ENCODE peak calls at places on chromosome 4, in four cellular contexts. One of them, this sample, is unnamed.

GRCh38 chr4:5632571-5632970 is 75.8 kb downstream of the EVC2 start:
- DNase-seq in A673: no peak
- DNase-seq in fibroblast of pulmonary artery: no peak
- DNase-seq in CD8-positive, alpha-beta T cell: no peak
- DNase-seq in this sample: no peak

GRCh38 chr4:183455431-183456145 is 11.2 kb downstream of the CDKN2AIP start:
- DNase-seq in CD8-positive, alpha-beta T cell: no peak
- DNase-seq in fibroblast of pulmonary artery: no peak
- DNase-seq in A673: no peak
- DNase-seq in this sample: no peak

GRCh38 chr4:42361475-42361874 is 35.8 kb upstream of the SHISA3 start:
- DNase-seq in fibroblast of pulmonary artery: no peak
- DNase-seq in A673: no peak
- DNase-seq in CD8-positive, alpha-beta T cell: no peak
- DNase-seq in this sample: no peak

GRCh38 chr4:25007608-25008007 is 23.1 kb downstream of the LGI2 start:
- DNase-seq in A673: no peak
- DNase-seq in CD8-positive, alpha-beta T cell: no peak
- DNase-seq in fibroblast of pulmonary artery: no peak
- DNase-seq in this sample: no peak

GRCh38 chr4:70838400-70838971 is 1.2 kb downstream of the GRSF1 start:
- DNase-seq in CD8-positive, alpha-beta T cell: no peak
- DNase-seq in fibroblast of pulmonary artery: peak; percentile 24
- DNase-seq in A673: peak; percentile 1
- DNase-seq in this sample: no peak

GRCh38 chr4:26858947-26859401 is 1.7 kb upstream of the STIM2 start:
- DNase-seq in A673: no peak
- DNase-seq in fibroblast of pulmonary artery: no peak
- DNase-seq in CD8-positive, alpha-beta T cell: no peak
- DNase-seq in this sample: no peak

GRCh38 chr4:69828828-69829227 is 31.1 kb downstream of the SULT1E1 start:
- DNase-seq in A673: no peak
- DNase-seq in fibroblast of pulmonary artery: peak; percentile 47
- DNase-seq in CD8-positive, alpha-beta T cell: no peak
- DNase-seq in this sample: no peak

GRCh38 chr4:158875455-158875854 is 106.6 kb downstream of the FNIP2 start:
- DNase-seq in fibroblast of pulmonary artery: no peak
- DNase-seq in CD8-positive, alpha-beta T cell: no peak
- DNase-seq in A673: no peak
- DNase-seq in this sample: no peak

GRCh38 chr4:113764720-113765264 is 3.3 kb upstream of the CAMK2D start:
- DNase-seq in fibroblast of pulmonary artery: no peak
- DNase-seq in CD8-positive, alpha-beta T cell: no peak
- DNase-seq in A673: no peak
- DNase-seq in this sample: no peak

GRCh38 chr4:156970501-156971167 is 965 bp downstream of the PDGFC start:
- DNase-seq in A673: peak; percentile 86
- DNase-seq in fibroblast of pulmonary artery: peak; percentile 77
- DNase-seq in CD8-positive, alpha-beta T cell: no peak
- DNase-seq in this sample: peak; percentile 34

GRCh38 chr4:109989044-109989443 is 76.4 kb downstream of the EGF start:
- DNase-seq in A673: peak; percentile 21
- DNase-seq in fibroblast of pulmonary artery: peak; percentile 33
- DNase-seq in CD8-positive, alpha-beta T cell: no peak
- DNase-seq in this sample: peak; percentile 79

GRCh38 chr4:54063737-54064316 is 578 bp downstream of the CHIC2 start:
- DNase-seq in CD8-positive, alpha-beta T cell: peak; percentile 55
- DNase-seq in fibroblast of pulmonary artery: no peak
- DNase-seq in A673: peak; percentile 3
- DNase-seq in this sample: no peak

GRCh38 chr4:53676402-53676871 is 85.2 kb upstream of the LNX1 start:
- DNase-seq in A673: no peak
- DNase-seq in fibroblast of pulmonary artery: peak; percentile 97
- DNase-seq in CD8-positive, alpha-beta T cell: no peak
- DNase-seq in this sample: peak; percentile 59